ENCODE peak calls at places on chromosomes 11 and 22, in four cellular contexts. I is SJSA1; V is activated naive CD4-positive, alpha-beta T cell treated with anti-CD3 and anti-CD28 coated beads for 36 hours; F is WTC11. Q is an unnamed sample.

GRCh38 chr22:29737251-29738117 is 17.7 kb downstream of the CABP7 start:
- DNase-seq in F (no peak), V (no peak), I (no peak), Q (no peak)

GRCh38 chr22:45511847-45512261 is 9.2 kb downstream of the FBLN1 start:
- DNase-seq in I (no peak), F (no peak), V (no peak), Q (no peak)

GRCh38 chr11:130413383-130414106 is 14.9 kb downstream of the ADAMTS8 start:
- DNase-seq in I (peak), F (no peak), V (no peak), Q (no peak)

GRCh38 chr11:125275905-125276634 is 111.5 kb downstream of the PKNOX2 start:
- DNase-seq in V (no peak), I (no peak), F (no peak), Q (no peak)

GRCh38 chr22:50625131-50625567 is 2.8 kb downstream of the ARSA start:
- DNase-seq in F (no peak), I (no peak), V (no peak), Q (no peak)

GRCh38 chr22:35312198-35313059 is 12.7 kb downstream of the TOM1 start:
- DNase-seq in V (no peak), I (no peak), F (no peak), Q (no peak)

GRCh38 chr11:17978553-17979287 is 34.1 kb downstream of the SERGEF start:
- DNase-seq in F (peak), I (peak), V (peak), Q (peak)

GRCh38 chr11:47004595-47005033 is 68.1 kb downstream of the CSTPP1 start:
- DNase-seq in I (peak), F (no peak), V (peak), Q (peak)

GRCh38 chr22:31332886-31333285 is 13.3 kb downstream of the PATZ1 start:
- DNase-seq in F (no peak), I (no peak), V (no peak), Q (no peak)

GRCh38 chr11:117145393-117145761 is 1.3 kb downstream of the PAFAH1B2 start:
- DNase-seq in I (no peak), V (peak), F (no peak), Q (peak)

GRCh38 chr11:84795698-84796097 is 831.4 kb downstream of the DLG2 start:
- DNase-seq in I (no peak), V (no peak), F (no peak), Q (no peak)

GRCh38 chr11:80155412-80156017 is 714.7 kb upstream of the TENM4 start:
- DNase-seq in F (no peak), I (no peak), V (no peak), Q (no peak)

GRCh38 chr11:94794287-94795168 is 26.4 kb downstream of the AMOTL1 start:
- DNase-seq in V (no peak), I (peak), F (no peak), Q (no peak)

GRCh38 chr11:90476442-90477007 is 253.7 kb upstream of the CHORDC1 start:
- DNase-seq in V (peak), F (peak), I (no peak), Q (peak)

GRCh38 chr11:132177106-132177505 is 806.7 kb downstream of the NTM start:
- DNase-seq in F (no peak), V (no peak), I (no peak), Q (peak)

GRCh38 chr22:46192210-46192993 is 42.1 kb downstream of the PPARA start:
- DNase-seq in I (no peak), V (no peak), F (no peak), Q (no peak)

GRCh38 chr22:30882974-30883533 is 85.5 kb downstream of the MORC2 start:
- DNase-seq in F (no peak), V (no peak), I (no peak), Q (peak)

GRCh38 chr11:78210000-78210608 is 21.4 kb downstream of the USP35 start:
- DNase-seq in I (no peak), F (no peak), V (no peak), Q (peak)

GRCh38 chr22:19759459-19759993 is 1.1 kb upstream of the TBX1 start:
- DNase-seq in F (peak), V (no peak), I (no peak), Q (no peak)

GRCh38 chr22:50269573-50270301 is 443 bp downstream of the MAPK11 start:
- DNase-seq in F (peak), V (peak), I (no peak), Q (peak)

GRCh38 chr22:37782340-37783168 is 25.2 kb upstream of the GCAT start:
- DNase-seq in I (peak), F (no peak), V (no peak), Q (no peak)

GRCh38 chr11:3905080-3905953 is 49.9 kb downstream of the STIM1 start:
- DNase-seq in V (peak), I (peak), F (no peak), Q (no peak)

GRCh38 chr11:134957540-134958335 is 545.7 kb upstream of the B3GAT1 start:
- DNase-seq in V (no peak), I (no peak), F (no peak), Q (no peak)